ENCODE peak calls at places on chromosomes 11 and 22, in four cellular contexts. Q, A, P and N are unnamed samples.

GRCh38 chr11:43392713-43393112 is 34.0 kb downstream of the TTC17 start:
- DNase-seq in Q (no peak), A (no peak), P (no peak), N (no peak)

GRCh38 chr11:111765984-111766833 is at the start of gene PPP2R1B:
- DNase-seq in Q (peak), A (peak), P (peak), N (peak)

GRCh38 chr11:14449302-14449714 is 50.3 kb downstream of the COPB1 start:
- DNase-seq in Q (no peak), A (no peak), P (no peak), N (no peak)

GRCh38 chr11:61968758-61969390 is 1.4 kb upstream of the FTH1 start:
- DNase-seq in Q (no peak), A (no peak), P (no peak), N (no peak)

GRCh38 chr11:63901660-63902059 is 15.3 kb downstream of the RCOR2 start:
- DNase-seq in Q (no peak), A (no peak), P (no peak), N (no peak)

GRCh38 chr11:19117760-19118097 is 761 bp downstream of the ZDHHC13 start:
- DNase-seq in Q (no peak), A (no peak), P (no peak), N (no peak)

GRCh38 chr11:116807601-116808261 is 15.4 kb downstream of the APOA4 start:
- DNase-seq in Q (no peak), A (no peak), P (no peak), N (no peak)

GRCh38 chr22:36373258-36373579 is 14.5 kb downstream of the MYH9 start:
- DNase-seq in Q (no peak), A (no peak), P (no peak), N (no peak)

GRCh38 chr22:47067911-47068654 is 305.6 kb downstream of the TBC1D22A start:
- DNase-seq in Q (no peak), A (no peak), P (no peak), N (no peak)

GRCh38 chr11:97279341-97279740 is 889.5 kb downstream of the JRKL start:
- DNase-seq in Q (no peak), A (no peak), P (no peak), N (no peak)

GRCh38 chr11:114091791-114092397 is 32.4 kb downstream of the ZBTB16 start:
- DNase-seq in Q (no peak), A (no peak), P (no peak), N (peak)

GRCh38 chr11:68031136-68031459 is 617 bp downstream of the NDUFS8 start:
- DNase-seq in Q (no peak), A (no peak), P (no peak), N (no peak)

GRCh38 chr11:70411713-70412452 is 13.6 kb downstream of the CTTN start:
- DNase-seq in Q (no peak), A (no peak), P (no peak), N (no peak)

GRCh38 chr22:45212992-45213751 is 27.5 kb downstream of the KIAA0930 start:
- DNase-seq in Q (no peak), A (no peak), P (no peak), N (no peak)

GRCh38 chr22:45211435-45211834 is 29.3 kb downstream of the KIAA0930 start:
- DNase-seq in Q (no peak), A (no peak), P (no peak), N (no peak)

GRCh38 chr22:45211848-45212247 is 28.8 kb downstream of the KIAA0930 start:
- DNase-seq in Q (no peak), A (no peak), P (no peak), N (no peak)

GRCh38 chr22:45210577-45211431 is 29.9 kb downstream of the KIAA0930 start:
- DNase-seq in Q (no peak), A (no peak), P (no peak), N (no peak)

GRCh38 chr22:45212306-45212709 is 28.4 kb downstream of the KIAA0930 start:
- DNase-seq in Q (no peak), A (no peak), P (peak), N (no peak)
- TF ChIP-seq CBX5 in Q (no peak), A (no peak), P (no peak), N (no peak)

DNA sequence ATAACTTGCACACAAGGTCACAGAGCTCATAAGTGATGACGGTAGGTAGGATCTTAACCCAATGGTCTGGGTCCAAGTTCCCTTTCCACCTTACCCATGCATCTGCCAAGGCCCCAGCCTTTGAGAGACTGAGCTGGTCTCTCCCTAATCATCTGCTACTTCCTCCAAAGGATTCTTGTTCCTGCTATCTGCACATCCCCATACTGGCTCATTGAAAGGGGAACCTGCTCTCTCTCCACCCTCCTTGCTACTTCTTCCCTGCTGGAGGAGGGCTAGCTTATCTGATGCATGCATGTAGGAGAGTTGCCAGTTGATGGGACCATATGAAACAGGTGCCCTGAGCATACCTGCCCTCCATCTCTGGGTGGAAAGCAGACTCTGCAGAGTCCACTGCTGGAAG is 47.7 kb downstream of the COMMD9 start:
- DNase-seq in Q (no peak), A (no peak), P (no peak), N (no peak)
- TF ChIP-seq CBX5 in Q (no peak), A (no peak), P (no peak), N (no peak)

GRCh38 chr11:84608788-84609309 is 1018.3 kb downstream of the DLG2 start:
- DNase-seq in Q (no peak), A (no peak), P (no peak), N (no peak)
- TF ChIP-seq CBX5 in Q (no peak), A (no peak), P (no peak), N (no peak)

DNA sequence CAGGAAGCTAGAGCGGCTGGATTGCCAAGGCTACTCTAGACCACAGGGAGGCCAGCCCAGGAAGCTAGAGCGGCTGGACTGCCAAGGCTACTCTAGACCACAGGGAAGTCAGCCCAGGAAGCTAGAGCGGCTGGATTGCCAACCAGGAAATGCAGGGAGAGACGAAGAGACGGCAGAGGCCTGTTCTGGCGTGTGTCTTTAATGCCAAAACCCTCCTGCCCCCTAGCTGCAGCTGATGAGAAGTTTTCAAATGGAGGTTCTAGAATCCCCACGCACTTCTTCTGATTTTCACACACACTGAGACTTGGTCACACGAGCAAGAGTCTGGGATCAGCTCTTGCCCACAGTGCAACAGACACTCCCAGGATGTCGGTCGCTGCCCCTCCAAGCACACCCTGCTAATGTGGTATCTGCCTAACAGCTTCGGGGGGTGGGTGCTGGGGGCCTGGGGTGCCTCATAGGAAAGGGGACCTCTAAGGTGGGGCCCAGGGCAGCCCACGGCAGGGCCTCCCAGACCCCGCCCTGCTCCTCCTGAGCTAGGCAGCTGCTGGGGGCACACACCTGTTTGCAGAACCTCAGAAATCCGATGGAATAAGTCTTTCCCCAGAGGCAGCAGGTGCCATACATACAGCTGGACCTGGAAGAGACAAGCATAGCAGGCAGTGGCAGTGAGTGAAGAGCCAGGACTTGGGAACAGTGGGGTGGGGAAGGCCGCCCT is 28.5 kb downstream of the MAFF start:
- DNase-seq in Q (no peak), A (no peak), P (no peak), N (peak)
- TF ChIP-seq CBX5 in Q (no peak), A (no peak), P (no peak), N (no peak)

DNA sequence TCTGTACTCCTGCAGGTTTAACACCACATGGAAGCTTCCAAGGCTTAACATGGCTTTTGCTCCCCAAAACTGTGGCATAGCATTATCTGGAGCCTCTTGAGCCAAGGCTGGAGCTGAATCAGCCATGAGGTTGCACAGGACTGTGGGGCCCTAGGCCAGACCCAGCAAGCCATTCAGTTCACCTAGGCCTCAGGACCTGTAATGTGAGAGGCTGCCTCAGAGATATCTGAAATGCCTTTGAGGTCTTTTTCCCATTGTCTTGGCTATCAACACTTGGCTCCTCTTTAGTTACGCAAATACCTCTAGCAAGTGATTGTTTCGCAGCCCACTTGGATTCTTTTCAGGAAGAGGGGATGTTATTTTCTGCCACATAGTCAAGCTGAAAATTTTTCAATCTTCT is 72.0 kb downstream of the VPREB1 start:
- DNase-seq in Q (no peak), A (no peak), P (no peak), N (no peak)
- TF ChIP-seq CBX5 in Q (no peak), A (no peak), P (no peak), N (no peak)

GRCh38 chr22:43202756-43203155 is 15.8 kb upstream of the TTLL12 start:
- DNase-seq in Q (no peak), A (no peak), P (no peak), N (no peak)
- TF ChIP-seq CBX5 in Q (no peak), A (no peak), P (no peak), N (no peak)

DNA sequence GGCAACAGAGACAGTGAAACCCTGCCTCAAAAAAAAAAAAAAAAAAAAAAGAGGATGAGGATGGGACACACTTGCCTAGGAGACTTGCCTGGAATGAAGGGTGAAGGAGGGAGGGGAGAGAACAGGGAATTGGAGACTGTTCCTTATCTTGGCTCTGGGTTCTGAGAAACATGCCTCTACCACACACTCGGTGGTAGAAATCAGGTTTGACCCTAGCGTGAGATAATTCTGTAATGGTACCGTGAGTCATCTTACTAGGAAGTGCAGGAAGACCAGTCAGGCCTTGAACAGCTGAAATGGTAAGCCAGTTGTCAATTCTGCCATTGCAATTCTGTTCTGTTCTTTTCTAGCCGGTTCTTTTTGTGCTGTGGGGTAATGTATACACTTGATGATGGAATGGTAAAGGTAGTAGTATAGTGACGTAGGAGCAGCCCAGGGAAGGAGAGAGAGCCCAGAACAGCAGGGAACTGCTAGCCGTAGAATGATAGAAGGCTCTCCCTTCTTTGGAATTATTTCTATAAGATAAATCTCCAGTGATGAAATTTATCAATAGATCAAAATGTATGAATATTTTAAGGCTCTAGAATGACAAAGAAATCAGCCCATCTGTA is 3.9 kb upstream of the AMBRA1 start:
- DNase-seq in Q (no peak), A (no peak), P (peak), N (no peak)
- TF ChIP-seq CBX5 in Q (no peak), A (no peak), P (no peak), N (no peak)

GRCh38 chr11:91104237-91104636 is 881.4 kb upstream of the CHORDC1 start:
- DNase-seq in Q (no peak), A (no peak), P (no peak), N (no peak)
- TF ChIP-seq CBX5 in Q (no peak), A (no peak), P (no peak), N (no peak)

GRCh38 chr11:12979928-12980689 is 29.0 kb upstream of the RASSF10 start:
- DNase-seq in Q (no peak), A (no peak), P (no peak), N (peak)
- TF ChIP-seq CBX5 in Q (no peak), A (no peak), P (no peak), N (no peak)